ENCODE peak calls at places on chromosomes 6 and 20, in six cellular contexts. J is esophagus squamous epithelium; I is psoas muscle; U is stomach; Z is effector memory CD4-positive, alpha-beta T cell; L is cardiac muscle cell. T is an unnamed sample.

GRCh38 chr6:18122128-18123093 is at the start of gene NHLRC1:
- DNase-seq in J (peak; percentile 35), I (peak; percentile 95), U (peak; percentile 91), Z (peak; percentile 38), L (peak; percentile 87), T (peak; percentile 94)

GRCh38 chr6:55694148-55694547 is 115.2 kb upstream of the HMGCLL1 start:
- DNase-seq in J (no peak), I (no peak), U (no peak), Z (no peak), L (peak; percentile 95), T (no peak)

GRCh38 chr6:79296211-79296610 is 61.7 kb upstream of the HMGN3 start:
- DNase-seq in J (no peak), I (no peak), U (no peak), Z (no peak), L (no peak), T (no peak)

GRCh38 chr20:1263853-1264252 is 2.2 kb upstream of the SNPH start:
- DNase-seq in J (no peak), I (no peak), U (no peak), Z (no peak), L (no peak), T (no peak)

GRCh38 chr6:166005846-166006592 is 161.6 kb downstream of the TBXT start:
- DNase-seq in J (no peak), I (peak; percentile 70), U (peak; percentile 48), Z (no peak), L (peak; percentile 72), T (peak; percentile 46)

GRCh38 chr6:4637691-4638433 is 138.3 kb upstream of the CDYL start:
- DNase-seq in J (no peak), I (no peak), U (no peak), Z (no peak), L (no peak), T (no peak)

GRCh38 chr20:63896136-63896890 is 1.4 kb downstream of the DNAJC5 start:
- DNase-seq in J (no peak), I (peak; percentile 77), U (peak; percentile 81), Z (no peak), L (peak; percentile 28), T (peak; percentile 66)

GRCh38 chr20:4297141-4297826 is 281.9 kb upstream of the RNF24 start:
- DNase-seq in J (no peak), I (no peak), U (no peak), Z (no peak), L (no peak), T (no peak)

GRCh38 chr6:152948150-152948768 is 34.6 kb downstream of the FBXO5 start:
- DNase-seq in J (no peak), I (no peak), U (no peak), Z (no peak), L (peak; percentile 60), T (no peak)

GRCh38 chr6:41441598-41442205 is 104.5 kb upstream of the FOXP4 start:
- DNase-seq in J (no peak), I (no peak), U (no peak), Z (no peak), L (no peak), T (no peak)

GRCh38 chr6:25279748-25280616 is 808 bp downstream of the CARMIL1 start:
- DNase-seq in J (no peak), I (no peak), U (peak; percentile 38), Z (no peak), L (peak; percentile 50), T (peak; percentile 68)

GRCh38 chr6:501891-502601 is 110.5 kb downstream of the IRF4 start:
- DNase-seq in J (no peak), I (no peak), U (no peak), Z (peak; percentile 16), L (no peak), T (peak; percentile 36)

GRCh38 chr20:62714799-62715198 is 6.2 kb downstream of the NTSR1 start:
- DNase-seq in J (no peak), I (no peak), U (no peak), Z (no peak), L (no peak), T (no peak)

GRCh38 chr6:46129301-46129633 is 522 bp upstream of the ENPP4 start:
- DNase-seq in J (no peak), I (no peak), U (no peak), Z (no peak), L (no peak), T (no peak)

GRCh38 chr6:46565531-46565930 is 74.3 kb upstream of the RCAN2 start:
- DNase-seq in J (no peak), I (no peak), U (no peak), Z (no peak), L (no peak), T (no peak)

GRCh38 chr6:75735491-75736186 is 13.4 kb upstream of the MYO6 start:
- DNase-seq in J (no peak), I (no peak), U (no peak), Z (no peak), L (no peak), T (no peak)

GRCh38 chr6:35955970-35956369 is 35.1 kb upstream of the SRPK1 start:
- DNase-seq in J (no peak), I (no peak), U (no peak), Z (no peak), L (no peak), T (no peak)

GRCh38 chr6:133705071-133705470 is 183.8 kb upstream of the TCF21 start:
- DNase-seq in J (no peak), I (no peak), U (no peak), Z (no peak), L (no peak), T (no peak)

GRCh38 chr20:1033751-1034419 is 31.8 kb upstream of the RSPO4 start:
- DNase-seq in J (no peak), I (no peak), U (no peak), Z (no peak), L (no peak), T (no peak)

GRCh38 chr20:24638546-24639166 is 169.2 kb downstream of the SYNDIG1 start:
- DNase-seq in J (no peak), I (no peak), U (no peak), Z (no peak), L (no peak), T (no peak)

GRCh38 chr6:159168536-159169192 is 536 bp upstream of the FNDC1 start:
- DNase-seq in J (no peak), I (peak; percentile 60), U (peak; percentile 38), Z (no peak), L (peak; percentile 85), T (peak; percentile 21)

GRCh38 chr6:167441653-167442644 is 117.1 kb downstream of the TTLL2 start:
- DNase-seq in J (no peak), I (no peak), U (no peak), Z (no peak), L (peak; percentile 53), T (no peak)

GRCh38 chr6:22888147-22888831 is 318.9 kb downstream of the HDGFL1 start:
- DNase-seq in J (no peak), I (no peak), U (no peak), Z (no peak), L (no peak), T (no peak)

GRCh38 chr20:38685853-38686473 is 38.3 kb upstream of the SLC32A1 start:
- DNase-seq in J (no peak), I (no peak), U (peak; percentile 28), Z (no peak), L (peak; percentile 83), T (peak; percentile 69)

GRCh38 chr20:48734104-48734749 is 93.6 kb downstream of the PREX1 start:
- DNase-seq in J (no peak), I (no peak), U (no peak), Z (no peak), L (no peak), T (peak; percentile 25)

GRCh38 chr6:161142957-161143296 is 130.9 kb downstream of the AGPAT4 start:
- DNase-seq in J (no peak), I (no peak), U (no peak), Z (no peak), L (no peak), T (no peak)

GRCh38 chr20:22834651-22835256 is 200.4 kb upstream of the SSTR4 start:
- DNase-seq in J (no peak), I (no peak), U (no peak), Z (no peak), L (no peak), T (no peak)

GRCh38 chr6:90222724-90223198 is 73.9 kb downstream of the BACH2 start:
- DNase-seq in J (no peak), I (no peak), U (no peak), Z (no peak), L (no peak), T (no peak)

GRCh38 chr6:64041373-64041772 is 405.8 kb downstream of the PHF3 start:
- DNase-seq in J (no peak), I (no peak), U (no peak), Z (no peak), L (peak; percentile 30), T (no peak)

GRCh38 chr6:64034840-64035656 is 399.4 kb downstream of the PHF3 start:
- DNase-seq in J (no peak), I (no peak), U (no peak), Z (no peak), L (no peak), T (no peak)

GRCh38 chr6:64037421-64037820 is 401.8 kb downstream of the PHF3 start:
- DNase-seq in J (no peak), I (no peak), U (no peak), Z (no peak), L (no peak), T (no peak)

GRCh38 chr6:64034331-64034730 is 398.7 kb downstream of the PHF3 start:
- DNase-seq in J (no peak), I (no peak), U (no peak), Z (no peak), L (no peak), T (no peak)

GRCh38 chr6:64040118-64040517 is 404.5 kb downstream of the PHF3 start:
- DNase-seq in J (no peak), I (no peak), U (no peak), Z (no peak), L (no peak), T (no peak)
- H3K4me3 ChIP-seq in J (no peak overlapping the region), I (no peak overlapping the region), U (no peak overlapping the region), Z (no peak overlapping the region), L (no peak overlapping the region), T (no peak overlapping the region)

GRCh38 chr6:157248264-157248663 is 75.1 kb downstream of the TMEM242 start:
- DNase-seq in J (no peak), I (no peak), U (no peak), Z (no peak), L (no peak), T (no peak)
- H3K4me1 ChIP-seq in J (peaks cover 31% of the 10 kb centered on the region), I (peaks cover 17% of the 10 kb centered on the region), U (peaks cover 6% of the 10 kb centered on the region), Z (no peaks in the 10 kb centered on the region), L (no peaks in the 10 kb centered on the region), T (no peaks in the 10 kb centered on the region)

GRCh38 chr6:13273202-13273930 is 55.0 kb downstream of the TBC1D7 start:
- DNase-seq in J (no peak), I (no peak), U (no peak), Z (no peak), L (no peak), T (no peak)
- H3K4me3 ChIP-seq in J (peak overlapping the region; percentile 44), I (no peak overlapping the region), U (no peak overlapping the region), Z (no peak overlapping the region), L (no peak overlapping the region), T (no peak overlapping the region)

DNA sequence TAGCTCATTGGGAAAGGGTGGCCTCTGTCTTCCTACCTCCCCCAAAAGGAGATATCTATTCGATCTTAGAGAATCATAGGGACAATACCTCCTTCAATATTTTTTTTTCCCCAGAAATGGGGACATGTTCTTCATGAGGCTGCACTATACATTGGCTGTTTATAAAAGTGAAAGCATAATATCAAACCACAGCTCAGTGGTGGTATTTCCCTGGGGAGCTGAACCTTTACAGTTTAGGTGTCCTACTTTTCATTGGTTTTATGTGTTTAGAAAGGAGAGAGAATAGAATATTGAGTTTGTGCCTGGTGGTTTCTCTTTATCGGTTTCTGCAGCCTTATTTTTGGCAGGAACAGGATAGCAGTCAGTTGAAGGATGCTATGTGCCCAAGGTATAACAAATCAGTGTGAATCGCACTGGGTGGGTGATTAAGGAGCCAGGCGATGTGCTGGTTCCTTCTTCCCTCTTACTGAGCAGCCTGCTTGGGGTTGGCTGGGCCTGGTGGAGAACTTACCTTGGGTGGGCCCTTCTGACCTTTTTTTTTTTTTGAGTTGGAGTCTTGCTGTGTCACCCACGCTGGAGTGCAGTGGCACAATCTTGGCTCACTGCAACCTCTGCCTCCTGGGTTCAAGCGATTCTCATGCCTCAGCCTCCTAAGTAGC is 25.2 kb downstream of the UST start:
- DNase-seq in J (no peak), I (no peak), U (no peak), Z (no peak), L (no peak), T (no peak)
- H3K4me1 ChIP-seq in J (peaks cover 28% of the 10 kb centered on the region), I (no peaks in the 10 kb centered on the region), U (no peaks in the 10 kb centered on the region), Z (peaks cover 9% of the 10 kb centered on the region), L (peaks cover 5% of the 10 kb centered on the region), T (no peaks in the 10 kb centered on the region)